ENCODE peak calls at places on chromosome 10, in five cellular contexts. E is dorsolateral prefrontal cortex, L is epithelial cell of esophagus, A is fibroblast of lung, Y is suprapubic skin. U is an unnamed sample.

GRCh38 chr10:59381687-59382086 is 19.3 kb upstream of the FAM13C start:
- DNase-seq in L (no peak), A (no peak), Y (no peak), E (no peak), U (no peak)

GRCh38 chr10:18294633-18295032 is 154.4 kb downstream of the CACNB2 start:
- DNase-seq in A (no peak), Y (no peak), L (no peak), E (no peak), U (no peak)

GRCh38 chr10:24884316-24884715 is 68.1 kb downstream of the PRTFDC1 start:
- DNase-seq in L (no peak), E (no peak), Y (no peak), A (no peak), U (no peak)

GRCh38 chr10:59465089-59465488 is 102.7 kb upstream of the FAM13C start:
- DNase-seq in Y (no peak), E (peak), L (peak), A (peak), U (peak)

GRCh38 chr10:71694039-71694471 is 25.5 kb downstream of the C10orf105 start:
- DNase-seq in E (no peak), L (no peak), A (no peak), Y (no peak), U (no peak)

GRCh38 chr10:43225787-43226153 is 41.1 kb downstream of the RASGEF1A start:
- DNase-seq in A (no peak), E (no peak), L (no peak), Y (peak), U (no peak)

GRCh38 chr10:45354261-45354660 is 19.8 kb upstream of the ALOX5 start:
- DNase-seq in L (no peak), E (peak), A (no peak), Y (no peak), U (no peak)

GRCh38 chr10:12590682-12591642 is 241.6 kb downstream of the CAMK1D start:
- DNase-seq in A (peak), Y (no peak), L (peak), E (no peak), U (no peak)

GRCh38 chr10:19961076-19961811 is 145.0 kb downstream of the PLXDC2 start:
- DNase-seq in L (no peak), Y (no peak), E (no peak), A (no peak), U (no peak)

GRCh38 chr10:90906596-90906995 is 14.3 kb downstream of the ANKRD1 start:
- DNase-seq in Y (no peak), A (no peak), L (no peak), E (no peak), U (no peak)

GRCh38 chr10:72503241-72503640 is 122.6 kb downstream of the MICU1 start:
- DNase-seq in A (peak), Y (no peak), L (no peak), E (no peak), U (no peak)

GRCh38 chr10:121589553-121589952 is 8.7 kb downstream of the FGFR2 start:
- DNase-seq in A (no peak), E (no peak), Y (no peak), L (no peak), U (no peak)

GRCh38 chr10:43867667-43868361 is 219.1 kb upstream of the ZNF32 start:
- DNase-seq in A (peak), E (no peak), Y (no peak), L (no peak), U (no peak)

GRCh38 chr10:79009144-79009543 is 59.6 kb upstream of the ZMIZ1 start:
- DNase-seq in A (no peak), Y (no peak), L (no peak), E (no peak), U (no peak)

GRCh38 chr10:97153276-97153850 is 32.4 kb downstream of the SLIT1 start:
- DNase-seq in E (no peak), L (no peak), Y (no peak), A (no peak), U (no peak)

GRCh38 chr10:116974442-116975005 is 30.5 kb downstream of the SHTN1 start:
- DNase-seq in L (peak), E (no peak), Y (no peak), A (peak), U (peak)

GRCh38 chr10:568848-569247 is 120.6 kb downstream of the DIP2C start:
- DNase-seq in E (no peak), L (no peak), Y (no peak), A (no peak), U (no peak)

GRCh38 chr10:17062009-17062408 is 67.6 kb downstream of the CUBN start:
- DNase-seq in L (peak), E (no peak), A (peak), Y (no peak), U (peak)

GRCh38 chr10:87931836-87932230 is 68.4 kb downstream of the PTEN start:
- DNase-seq in A (peak), Y (no peak), E (no peak), L (no peak), U (no peak)

GRCh38 chr10:33263453-33263852 is 71.0 kb downstream of the NRP1 start:
- DNase-seq in Y (no peak), L (no peak), E (no peak), A (peak), U (peak)

GRCh38 chr10:50409965-50410811 is 158.9 kb upstream of the ASAH2 start:
- DNase-seq in A (peak), L (peak), Y (no peak), E (no peak), U (peak)

GRCh38 chr10:79995979-79996629 is 47.2 kb upstream of the SFTPD start:
- DNase-seq in L (no peak), Y (no peak), E (no peak), A (no peak), U (no peak)

GRCh38 chr10:119216137-119216536 is 8.8 kb downstream of the GRK5 start:
- DNase-seq in E (no peak), Y (no peak), A (no peak), L (no peak), U (no peak)

GRCh38 chr10:119313645-119314044 is 106.3 kb downstream of the GRK5 start:
- DNase-seq in Y (no peak), E (no peak), L (no peak), A (no peak), U (no peak)

GRCh38 chr10:75211007-75211735 is 575 bp downstream of the VDAC2 start:
- DNase-seq in A (peak), Y (peak), E (no peak), L (peak), U (peak)

GRCh38 chr10:113199459-113199858 is 249.4 kb downstream of the TCF7L2 start:
- DNase-seq in L (peak), Y (no peak), E (no peak), A (peak), U (peak)

GRCh38 chr10:114862456-114862855 is 40.9 kb downstream of the FHIP2A start:
- DNase-seq in A (no peak), E (no peak), Y (no peak), L (peak), U (peak)

GRCh38 chr10:62264702-62265436 is 3.8 kb downstream of the RTKN2 start:
- DNase-seq in Y (no peak), E (no peak), A (peak), L (peak), U (peak)

GRCh38 chr10:80442879-80443278 is 11.2 kb upstream of the TSPAN14 start:
- DNase-seq in A (no peak), E (no peak), Y (no peak), L (no peak), U (no peak)

GRCh38 chr10:89389254-89389653 is 3.2 kb upstream of the IFIT1 start:
- DNase-seq in E (no peak), Y (no peak), L (peak), A (peak), U (peak)

GRCh38 chr10:28293238-28294168 is 9.4 kb downstream of the MPP7 start:
- DNase-seq in L (peak), E (no peak), Y (no peak), A (peak), U (no peak)

GRCh38 chr10:49139866-49140195 is 6.0 kb upstream of the FAM170B start:
- DNase-seq in Y (no peak), E (no peak), A (peak), L (peak), U (peak)

GRCh38 chr10:122499491-122499941 is 38.2 kb downstream of the HTRA1 start:
- DNase-seq in A (peak), E (peak), L (no peak), Y (no peak), U (no peak)

GRCh38 chr10:79383974-79384606 is 36.8 kb downstream of the PPIF start:
- DNase-seq in A (no peak), L (no peak), E (peak), Y (peak), U (no peak)

GRCh38 chr10:12051241-12051640 is 8.6 kb upstream of the UPF2 start:
- DNase-seq in Y (no peak), E (no peak), L (no peak), A (no peak), U (no peak)

GRCh38 chr10:114709966-114710365 is 51.9 kb upstream of the ABLIM1 start:
- DNase-seq in L (peak), A (peak), Y (no peak), E (no peak), U (peak)

GRCh38 chr10:178208-178607 is 43.0 kb downstream of the ZMYND11 start:
- DNase-seq in Y (no peak), L (peak), E (no peak), A (peak), U (peak)

GRCh38 chr10:28432210-28432676 is 100.7 kb upstream of the WAC start:
- DNase-seq in L (peak), E (peak), Y (no peak), A (peak), U (peak)

GRCh38 chr10:84608126-84608525 is 279.7 kb downstream of the CCSER2 start:
- DNase-seq in Y (no peak), E (no peak), A (no peak), L (no peak), U (no peak)

GRCh38 chr10:48551796-48552591 is 52.9 kb downstream of the ARHGAP22 start:
- DNase-seq in E (peak), A (peak), L (peak), Y (no peak), U (peak)

GRCh38 chr10:6408799-6409198 is 171.3 kb downstream of the PRKCQ start:
- DNase-seq in L (no peak), A (no peak), E (no peak), Y (no peak), U (no peak)

GRCh38 chr10:6405713-6406112 is 174.4 kb downstream of the PRKCQ start:
- DNase-seq in E (no peak), L (no peak), A (no peak), Y (no peak), U (no peak)

GRCh38 chr10:6404127-6405072 is 175.7 kb downstream of the PRKCQ start:
- DNase-seq in E (no peak), A (no peak), Y (no peak), L (no peak), U (no peak)

GRCh38 chr10:6407034-6407721 is 172.9 kb downstream of the PRKCQ start:
- DNase-seq in E (no peak), Y (no peak), L (no peak), A (no peak), U (no peak)

GRCh38 chr10:6406220-6407033 is 173.6 kb downstream of the PRKCQ start:
- DNase-seq in L (peak), Y (no peak), E (no peak), A (peak), U (peak)
- H3K4me3 ChIP-seq in L (no peak), Y (no peak), E (no peak), A (no peak), U (no peak)

GRCh38 chr10:130424418-130424817 is 288.2 kb downstream of the GLRX3 start:
- DNase-seq in L (no peak), A (no peak), Y (no peak), E (no peak), U (no peak)
- H3K4me3 ChIP-seq in L (no peak), A (no peak), Y (no peak), E (no peak), U (no peak)

DNA sequence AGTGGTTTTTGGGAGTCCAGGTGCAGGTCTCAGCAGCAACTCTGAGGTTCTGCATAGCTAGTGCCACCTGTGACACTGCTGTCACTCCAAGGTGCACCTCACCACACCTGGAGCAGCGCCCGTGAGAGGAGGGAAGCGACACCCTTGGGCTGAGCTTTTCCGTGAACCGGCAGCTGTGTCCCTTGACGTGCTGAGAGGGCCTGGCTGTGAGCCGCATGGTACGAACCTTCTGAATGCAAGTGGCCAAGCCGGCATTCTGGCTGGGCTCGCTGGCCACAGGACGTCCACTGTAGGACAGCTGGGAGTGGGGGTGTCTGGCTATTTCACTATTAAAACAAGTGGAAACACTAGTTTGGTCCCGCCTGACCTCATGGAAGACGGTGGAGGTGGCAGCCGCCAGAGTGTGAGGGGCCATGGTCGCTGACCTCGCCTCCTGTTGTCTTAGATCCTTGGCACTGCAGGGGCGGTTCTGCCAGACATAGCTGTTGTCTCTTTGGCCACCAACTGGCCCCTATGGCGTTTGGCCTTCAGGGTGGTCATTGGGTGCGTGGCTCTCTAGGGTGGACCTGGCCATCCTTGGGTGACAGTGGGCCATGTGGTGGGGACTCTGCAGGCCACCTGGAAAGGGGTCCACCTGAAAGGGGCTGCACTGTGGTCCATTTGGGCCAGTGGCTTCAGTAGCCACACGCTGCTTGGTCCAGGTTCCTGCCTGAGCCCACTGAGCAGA is 12.9 kb downstream of the INPP5A start:
- DNase-seq in A (no peak), Y (peak), E (no peak), L (no peak), U (no peak)
- H3K4me3 ChIP-seq in A (no peak), Y (no peak), E (no peak), L (no peak), U (no peak)

DNA sequence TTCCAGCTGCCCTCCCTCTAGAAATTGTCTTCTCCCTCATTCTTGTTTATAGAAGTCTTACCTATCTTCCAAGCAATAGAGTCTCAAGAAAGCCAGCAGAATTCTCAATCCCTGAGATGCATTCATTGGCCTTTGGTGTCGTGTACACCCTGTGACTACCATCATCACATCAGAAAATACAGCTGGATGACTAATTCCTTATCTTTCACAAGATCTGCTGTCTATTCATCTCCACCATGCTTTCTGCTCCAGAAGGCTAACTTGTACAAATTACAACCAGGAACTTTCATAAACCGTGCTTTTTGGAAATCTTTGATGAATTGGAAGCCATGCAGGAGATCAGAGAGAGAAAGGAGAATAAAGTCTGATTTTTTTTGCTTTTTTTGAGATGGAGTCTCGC is 1062.9 kb upstream of the GHITM start:
- DNase-seq in Y (no peak), L (no peak), A (peak), E (no peak), U (no peak)
- H3K4me3 ChIP-seq in Y (no peak), L (no peak), A (no peak), E (no peak), U (no peak)

DNA sequence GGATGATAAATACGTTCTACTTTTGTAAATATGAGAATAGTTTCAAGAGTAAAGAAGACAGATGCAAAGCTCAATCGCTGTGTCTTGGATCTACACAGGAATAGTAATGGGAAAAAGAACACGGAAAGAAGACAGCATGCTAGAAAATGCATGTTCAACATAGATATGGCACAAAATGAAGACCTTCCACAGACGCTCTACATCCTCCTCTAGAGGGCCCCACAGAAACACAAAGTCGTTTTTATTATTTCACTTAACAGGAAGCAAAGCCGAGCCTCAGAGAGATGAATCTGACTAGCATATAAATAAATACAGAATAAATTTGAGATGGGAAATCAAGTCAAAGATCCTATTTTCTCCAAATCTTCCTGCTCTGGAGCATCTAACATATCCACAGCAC is 292.6 kb downstream of the PARD3 start:
- DNase-seq in A (peak), L (peak), E (no peak), Y (no peak), U (no peak)
- H3K4me3 ChIP-seq in A (no peak), L (no peak), E (no peak), Y (no peak), U (no peak)

GRCh38 chr10:93599778-93600177 is 1.3 kb downstream of the RBP4 start:
- DNase-seq in A (no peak), Y (no peak), L (no peak), E (no peak), U (no peak)

GRCh38 chr10:93601774-93602162 is 733 bp upstream of the RBP4 start:
- DNase-seq in Y (no peak), A (no peak), E (no peak), L (no peak), U (no peak)

GRCh38 chr10:93599335-93599734 is 1.7 kb downstream of the RBP4 start:
- DNase-seq in A (no peak), Y (no peak), L (no peak), E (no peak), U (no peak)

GRCh38 chr10:93600446-93600860 is 582 bp downstream of the RBP4 start:
- DNase-seq in L (no peak), Y (no peak), A (no peak), E (no peak), U (no peak)

GRCh38 chr10:93600861-93601773 is at the start of gene RBP4:
- DNase-seq in A (peak), Y (no peak), L (peak), E (no peak), U (peak)
- H3K4me3 ChIP-seq in A (no peak), Y (peak), L (no peak), E (peak), U (peak)

GRCh38 chr10:25895856-25896255 is 38.2 kb upstream of the MYO3A start:
- DNase-seq in L (no peak), E (no peak), Y (no peak), A (no peak), U (no peak)

GRCh38 chr10:25901199-25901598 is 32.8 kb upstream of the MYO3A start:
- DNase-seq in A (no peak), E (no peak), Y (no peak), L (no peak), U (no peak)

GRCh38 chr10:25890995-25891394 is 43.0 kb upstream of the MYO3A start:
- DNase-seq in Y (no peak), L (no peak), A (no peak), E (no peak), U (no peak)

GRCh38 chr10:25899304-25899703 is 34.7 kb upstream of the MYO3A start:
- DNase-seq in Y (no peak), A (no peak), L (no peak), E (no peak), U (no peak)

GRCh38 chr10:25896421-25896820 is 37.6 kb upstream of the MYO3A start:
- DNase-seq in A (no peak), E (no peak), Y (no peak), L (no peak), U (no peak)
- H3K4me3 ChIP-seq in A (no peak), E (no peak), Y (no peak), L (no peak), U (no peak)

GRCh38 chr10:14240253-14241189 is 90.2 kb downstream of the FRMD4A start:
- DNase-seq in Y (no peak), L (no peak), E (peak), A (peak), U (no peak)
- H3K4me3 ChIP-seq in Y (no peak), L (no peak), E (no peak), A (no peak), U (no peak)

GRCh38 chr10:102643346-102644065 is 773 bp upstream of the TRIM8 start:
- DNase-seq in Y (no peak), E (peak), L (peak), A (peak), U (peak)
- H3K4me3 ChIP-seq in Y (peak), E (peak), L (peak), A (peak), U (peak)

U was measured in bronchial epithelial cell.